ENCODE peak calls at places on chromosomes 3 and 15, in seven cellular contexts. P is IMR-90, R is MM.1S, Z is mesendoderm, U is fibroblast of lung, W is kidney, V is mesenchymal stem cell. J is an unnamed sample. For H3K4me1, the result is how much of the 10 kb centered on the place peaks cover.

GRCh38 chr3:126511291-126511690 is 6.3 kb downstream of the UROC1 start:
- DNase-seq in P (no peak), R (no peak), Z (no peak), U (no peak), W (peak), V (no peak), J (peak)

GRCh38 chr15:29208352-29208751 is 61.3 kb downstream of the NSMCE3 start:
- DNase-seq in P (no peak), R (no peak), Z (peak), U (no peak), W (no peak), V (no peak), J (no peak)

GRCh38 chr15:93466380-93466779 is 377.4 kb upstream of the RGMA start:
- DNase-seq in P (no peak), R (no peak), Z (no peak), U (no peak), W (no peak), V (no peak), J (no peak)

GRCh38 chr15:44598892-44599291 is 61.9 kb downstream of the EIF3J start:
- DNase-seq in P (peak), R (no peak), Z (no peak), U (peak), W (no peak), V (peak), J (no peak)

GRCh38 chr3:13504161-13504831 is 24.2 kb downstream of the HDAC11 start:
- DNase-seq in P (peak), R (no peak), Z (no peak), U (no peak), W (peak), V (no peak), J (peak)

GRCh38 chr15:39621210-39621609 is 40.3 kb downstream of the THBS1 start:
- DNase-seq in P (no peak), R (no peak), Z (no peak), U (no peak), W (no peak), V (no peak), J (no peak)

GRCh38 chr3:150348500-150348899 is 59.6 kb upstream of the TSC22D2 start:
- DNase-seq in P (peak), R (no peak), Z (no peak), U (peak), W (no peak), V (peak), J (no peak)

GRCh38 chr3:156449712-156450574 is 105.0 kb downstream of the SSR3 start:
- DNase-seq in P (peak), R (peak), Z (peak), U (peak), W (no peak), V (peak), J (peak)

GRCh38 chr3:44058022-44058867 is 183.4 kb upstream of the TOPAZ1 start:
- DNase-seq in P (peak), R (peak), Z (peak), U (peak), W (peak), V (peak), J (peak)

GRCh38 chr15:62403164-62403809 is 238.2 kb upstream of the C2CD4B start:
- DNase-seq in P (peak), R (no peak), Z (no peak), U (peak), W (no peak), V (peak), J (peak)

GRCh38 chr3:43144811-43145490 is 39.1 kb upstream of the POMGNT2 start:
- DNase-seq in P (peak), R (no peak), Z (peak), U (peak), W (no peak), V (no peak), J (no peak)

DNA sequence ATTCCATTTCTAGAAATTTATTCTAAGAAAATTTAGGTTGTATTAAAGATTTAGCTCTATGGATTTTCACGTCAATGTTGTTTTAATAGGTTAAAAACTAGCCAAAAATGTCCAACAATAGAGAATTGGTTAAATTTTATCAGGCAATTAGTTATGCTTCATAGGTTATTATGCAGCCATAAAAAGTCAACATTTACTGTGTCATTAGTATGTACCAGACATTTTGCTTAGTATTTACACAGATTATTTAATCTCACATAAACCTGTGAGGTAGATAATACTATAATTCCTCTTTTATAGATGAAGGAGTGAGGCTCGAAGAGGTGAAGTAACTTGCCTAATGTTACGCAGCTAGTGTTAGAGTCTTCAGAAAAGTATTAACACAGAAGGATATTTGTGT is 70.6 kb upstream of the LRRFIP2 start:
- DNase-seq in P (no peak), R (no peak), Z (no peak), U (no peak), W (no peak), V (no peak), J (no peak)
- H3K4me3 ChIP-seq in P (peak), R (peak), Z (no peak), U (no peak), W (peak), V (peak), J (peak)

GRCh38 chr3:179450321-179450720 is 949 bp downstream of the GNB4 start:
- DNase-seq in P (peak), R (no peak), Z (no peak), U (peak), W (no peak), V (peak), J (peak)
- H3K4me1 ChIP-seq in P (under half), R (under half), Z (under half), U (under half), W (under half), V (under half), J (under half)

GRCh38 chr3:29486087-29486486 is 205.2 kb downstream of the RBMS3 start:
- DNase-seq in P (peak), R (no peak), Z (peak), U (peak), W (no peak), V (peak), J (no peak)
- H3K4me3 ChIP-seq in P (no peak), R (no peak), Z (no peak), U (no peak), W (no peak), V (no peak), J (no peak)

GRCh38 chr3:171790574-171790897 is 19.7 kb downstream of the PLD1 start:
- DNase-seq in P (no peak), R (no peak), Z (no peak), U (no peak), W (no peak), V (no peak), J (no peak)
- H3K4me1 ChIP-seq in P (under half), R (under half), Z (under half), U (under half), W (under half), V (under half), J (under half)

GRCh38 chr3:101998256-101998926 is 149.1 kb downstream of the NFKBIZ start:
- DNase-seq in P (no peak), R (no peak), Z (no peak), U (no peak), W (no peak), V (peak), J (no peak)
- H3K4me3 ChIP-seq in P (no peak), R (no peak), Z (no peak), U (no peak), W (no peak), V (no peak), J (no peak)

J was measured in osteoblast.